ENCODE peak calls at places on chromosomes 6 and 20, in five cellular contexts. R is SK-N-SH, Y is HepG2, U is IMR-90, W is K562. G is an unnamed sample.
A peak's percentile ranks its signal among the peaks of the same experiment; 100 is the strongest.

GRCh38 chr6:137290601-137291261 is 71.5 kb upstream of the IFNGR1 start:
- DNase-seq in R (no peak), Y (no peak), U (no peak), W (no peak), G (no peak)

GRCh38 chr6:116041934-116042333 is 18.8 kb downstream of the FRK start:
- DNase-seq in R (no peak), Y (no peak), U (no peak), W (no peak), G (no peak)

GRCh38 chr20:57749131-57749690 is 39.4 kb upstream of the PMEPA1 start:
- DNase-seq in R (no peak), Y (no peak), U (no peak), W (no peak), G (no peak)

GRCh38 chr6:107536183-107536582 is 46.3 kb downstream of the SOBP start:
- DNase-seq in R (no peak), Y (no peak), U (no peak), W (no peak), G (no peak)

GRCh38 chr6:103872219-103872618 is 987.5 kb downstream of the HACE1 start:
- DNase-seq in R (peak; percentile 32), Y (no peak), U (no peak), W (no peak), G (no peak)

GRCh38 chr6:31510007-31510406 is 12.1 kb downstream of the MICB start:
- DNase-seq in R (no peak), Y (no peak), U (no peak), W (no peak), G (no peak)

GRCh38 chr20:37711001-37711400 is 17.2 kb downstream of the CTNNBL1 start:
- DNase-seq in R (no peak), Y (no peak), U (no peak), W (peak; percentile 59), G (no peak)

GRCh38 chr20:62222266-62222850 is 2.3 kb upstream of the HRH3 start:
- DNase-seq in R (no peak), Y (no peak), U (no peak), W (no peak), G (no peak)

GRCh38 chr6:82022614-82023102 is 224.9 kb downstream of the IBTK start:
- DNase-seq in R (no peak), Y (peak; percentile 39), U (peak; percentile 84), W (no peak), G (no peak)

GRCh38 chr20:48921883-48922867 is 664 bp downstream of the ARFGEF2 start:
- DNase-seq in R (peak; percentile 85), Y (peak; percentile 67), U (peak; percentile 34), W (peak; percentile 73), G (peak; percentile 52)

GRCh38 chr20:2955257-2955950 is 82.1 kb downstream of the PTPRA start:
- DNase-seq in R (no peak), Y (no peak), U (no peak), W (no peak), G (no peak)

GRCh38 chr20:49768204-49769124 is 44.2 kb upstream of the SLC9A8 start:
- DNase-seq in R (no peak), Y (peak; percentile 100), U (peak; percentile 70), W (no peak), G (peak; percentile 98)

GRCh38 chr20:63737940-63738686 is 1.5 kb upstream of the SLC2A4RG start:
- DNase-seq in R (no peak), Y (peak; percentile 90), U (no peak), W (peak; percentile 17), G (no peak)

GRCh38 chr6:70270287-70271005 is 32.4 kb downstream of the COL9A1 start:
- DNase-seq in R (no peak), Y (no peak), U (no peak), W (no peak), G (no peak)

GRCh38 chr6:108921547-108922331 is 73.5 kb downstream of the ARMC2 start:
- DNase-seq in R (no peak), Y (no peak), U (peak; percentile 31), W (no peak), G (no peak)

GRCh38 chr6:28816909-28817807 is 106.6 kb downstream of the TRIM27 start:
- DNase-seq in R (no peak), Y (peak; percentile 67), U (peak; percentile 86), W (peak; percentile 85), G (peak; percentile 81)

GRCh38 chr6:68575765-68576439 is 59.2 kb upstream of the ADGRB3 start:
- DNase-seq in R (no peak), Y (no peak), U (no peak), W (peak; percentile 34), G (no peak)
- TF ChIP-seq USF2 in R (no peak), Y (no peak), U (no peak), W (no peak), G (no peak)

GRCh38 chr20:33783818-33784217 is 27.3 kb upstream of the CHMP4B start:
- DNase-seq in R (no peak), Y (no peak), U (no peak), W (no peak), G (no peak)

GRCh38 chr20:33781133-33781532 is 30.0 kb upstream of the CHMP4B start:
- DNase-seq in R (no peak), Y (no peak), U (no peak), W (no peak), G (no peak)

GRCh38 chr20:33781945-33782344 is 29.2 kb upstream of the CHMP4B start:
- DNase-seq in R (no peak), Y (no peak), U (no peak), W (no peak), G (no peak)

GRCh38 chr20:33784225-33784624 is 26.9 kb upstream of the CHMP4B start:
- DNase-seq in R (no peak), Y (no peak), U (no peak), W (no peak), G (no peak)

DNA sequence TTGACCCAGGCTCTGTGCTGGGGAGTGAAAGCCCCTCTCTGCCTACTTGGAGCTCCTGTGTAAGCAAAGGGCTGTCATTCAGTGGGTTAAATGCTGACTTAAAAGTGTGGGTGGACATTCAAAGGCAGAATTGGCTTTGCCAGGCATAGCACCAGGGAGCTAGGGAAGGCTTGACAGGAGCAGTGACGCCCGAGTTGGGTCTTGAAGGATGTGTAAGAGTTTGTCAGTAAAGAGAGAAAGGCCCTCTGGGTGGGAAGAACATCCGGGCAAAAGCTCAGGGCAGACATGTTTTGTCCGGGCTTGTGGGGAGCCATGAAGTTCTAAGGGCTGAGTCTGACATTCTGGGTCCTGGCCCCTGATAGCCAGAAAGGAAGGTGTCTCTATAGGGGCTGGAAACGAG is 27.9 kb upstream of the CHMP4B start:
- DNase-seq in R (no peak), Y (no peak), U (no peak), W (no peak), G (no peak)
- TF ChIP-seq USF2 in R (no peak), Y (no peak), U (no peak), W (no peak), G (no peak)

GRCh38 chr20:7291946-7292345 is 524.5 kb downstream of the BMP2 start:
- DNase-seq in R (no peak), Y (no peak), U (no peak), W (no peak), G (no peak)

GRCh38 chr20:7291319-7291943 is 523.9 kb downstream of the BMP2 start:
- DNase-seq in R (no peak), Y (no peak), U (no peak), W (no peak), G (no peak)

GRCh38 chr20:7285918-7286556 is 518.6 kb downstream of the BMP2 start:
- DNase-seq in R (peak; percentile 29), Y (peak; percentile 80), U (peak; percentile 75), W (peak; percentile 5), G (peak; percentile 13)
- TF ChIP-seq USF2 in R (no peak), Y (no peak), U (no peak), W (no peak), G (no peak)

DNA sequence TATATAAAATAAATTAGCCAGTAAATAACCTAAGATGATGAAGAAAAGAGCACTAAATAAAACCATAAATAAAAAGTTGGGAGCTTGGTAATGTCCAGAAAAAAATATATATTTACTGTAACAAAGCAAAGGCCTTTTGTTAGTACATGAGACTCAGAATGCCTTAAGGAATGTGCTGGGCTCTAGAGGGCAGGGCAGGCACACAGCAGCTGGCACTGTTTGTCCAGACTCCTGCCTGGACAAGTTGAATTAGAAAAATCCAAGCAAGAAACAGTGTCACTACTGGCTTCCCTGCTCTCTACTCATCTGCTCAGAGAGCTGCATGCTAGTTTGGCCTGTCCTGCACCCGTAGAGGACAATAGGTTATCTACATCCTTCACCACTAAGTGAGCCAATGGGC is 8.8 kb downstream of the DEFB129 start:
- DNase-seq in R (peak; percentile 17), Y (no peak), U (no peak), W (no peak), G (peak; percentile 55)
- TF ChIP-seq USF2 in R (no peak), Y (no peak), U (no peak), W (no peak), G (no peak)

G was measured in A549.